ENCODE peak calls at places on chromosomes 5 and 9, in six cellular contexts. One of them, this sample, is unnamed.

GRCh38 chr5:111932628-111933027 is 175.6 kb upstream of the NREP start:
- DNase-seq in activated CD4-positive, CD25-positive, alpha-beta regulatory T cell treated with anti-CD3 and anti-CD28 coated beads, Interleukin-2, amount 50 U/mL, for 72 hours: no peak
- DNase-seq in spleen: no peak
- DNase-seq in hypothalamus: no peak
- DNase-seq in mesendoderm: no peak
- DNase-seq in stimulated activated CD8-positive, alpha-beta memory T cell treated with anti-CD3 and anti-CD28 coated beads, Interleukin-7, amount 100 ng/mL, for 24 hours: no peak
- DNase-seq in this sample: no peak

GRCh38 chr9:27054125-27054524 is 48.7 kb upstream of the LRRC19 start:
- DNase-seq in activated CD4-positive, CD25-positive, alpha-beta regulatory T cell treated with anti-CD3 and anti-CD28 coated beads, Interleukin-2, amount 50 U/mL, for 72 hours: no peak
- DNase-seq in spleen: no peak
- DNase-seq in hypothalamus: no peak
- DNase-seq in mesendoderm: no peak
- DNase-seq in stimulated activated CD8-positive, alpha-beta memory T cell treated with anti-CD3 and anti-CD28 coated beads, Interleukin-7, amount 100 ng/mL, for 24 hours: no peak
- DNase-seq in this sample: no peak

GRCh38 chr5:15168397-15168796 is 296.8 kb upstream of the ANKH start:
- DNase-seq in activated CD4-positive, CD25-positive, alpha-beta regulatory T cell treated with anti-CD3 and anti-CD28 coated beads, Interleukin-2, amount 50 U/mL, for 72 hours: no peak
- DNase-seq in spleen: no peak
- DNase-seq in hypothalamus: no peak
- DNase-seq in mesendoderm: no peak
- DNase-seq in stimulated activated CD8-positive, alpha-beta memory T cell treated with anti-CD3 and anti-CD28 coated beads, Interleukin-7, amount 100 ng/mL, for 24 hours: no peak
- DNase-seq in this sample: no peak

GRCh38 chr9:23447944-23448343 is 378.1 kb downstream of the ELAVL2 start:
- DNase-seq in activated CD4-positive, CD25-positive, alpha-beta regulatory T cell treated with anti-CD3 and anti-CD28 coated beads, Interleukin-2, amount 50 U/mL, for 72 hours: no peak
- DNase-seq in spleen: no peak
- DNase-seq in hypothalamus: no peak
- DNase-seq in mesendoderm: no peak
- DNase-seq in stimulated activated CD8-positive, alpha-beta memory T cell treated with anti-CD3 and anti-CD28 coated beads, Interleukin-7, amount 100 ng/mL, for 24 hours: no peak
- DNase-seq in this sample: no peak

GRCh38 chr5:15821506-15821905 is 321.5 kb downstream of the FBXL7 start:
- DNase-seq in activated CD4-positive, CD25-positive, alpha-beta regulatory T cell treated with anti-CD3 and anti-CD28 coated beads, Interleukin-2, amount 50 U/mL, for 72 hours: no peak
- DNase-seq in spleen: no peak
- DNase-seq in hypothalamus: no peak
- DNase-seq in mesendoderm: peak; percentile 60
- DNase-seq in stimulated activated CD8-positive, alpha-beta memory T cell treated with anti-CD3 and anti-CD28 coated beads, Interleukin-7, amount 100 ng/mL, for 24 hours: no peak
- DNase-seq in this sample: no peak

GRCh38 chr5:173920024-173920753 is 32.0 kb downstream of the CPEB4 start:
- DNase-seq in activated CD4-positive, CD25-positive, alpha-beta regulatory T cell treated with anti-CD3 and anti-CD28 coated beads, Interleukin-2, amount 50 U/mL, for 72 hours: no peak
- DNase-seq in spleen: no peak
- DNase-seq in hypothalamus: no peak
- DNase-seq in mesendoderm: no peak
- DNase-seq in stimulated activated CD8-positive, alpha-beta memory T cell treated with anti-CD3 and anti-CD28 coated beads, Interleukin-7, amount 100 ng/mL, for 24 hours: no peak
- DNase-seq in this sample: no peak

GRCh38 chr5:151904127-151904526 is 20.5 kb downstream of the GLRA1 start:
- DNase-seq in activated CD4-positive, CD25-positive, alpha-beta regulatory T cell treated with anti-CD3 and anti-CD28 coated beads, Interleukin-2, amount 50 U/mL, for 72 hours: no peak
- DNase-seq in spleen: no peak
- DNase-seq in hypothalamus: no peak
- DNase-seq in mesendoderm: no peak
- DNase-seq in stimulated activated CD8-positive, alpha-beta memory T cell treated with anti-CD3 and anti-CD28 coated beads, Interleukin-7, amount 100 ng/mL, for 24 hours: no peak
- DNase-seq in this sample: no peak

GRCh38 chr9:26058111-26058895 is 380.1 kb upstream of the TUSC1 start:
- DNase-seq in activated CD4-positive, CD25-positive, alpha-beta regulatory T cell treated with anti-CD3 and anti-CD28 coated beads, Interleukin-2, amount 50 U/mL, for 72 hours: no peak
- DNase-seq in spleen: no peak
- DNase-seq in hypothalamus: no peak
- DNase-seq in mesendoderm: no peak
- DNase-seq in stimulated activated CD8-positive, alpha-beta memory T cell treated with anti-CD3 and anti-CD28 coated beads, Interleukin-7, amount 100 ng/mL, for 24 hours: no peak
- DNase-seq in this sample: no peak

GRCh38 chr5:121805931-121806330 is 45.8 kb upstream of the FTMT start:
- DNase-seq in activated CD4-positive, CD25-positive, alpha-beta regulatory T cell treated with anti-CD3 and anti-CD28 coated beads, Interleukin-2, amount 50 U/mL, for 72 hours: no peak
- DNase-seq in spleen: no peak
- DNase-seq in hypothalamus: no peak
- DNase-seq in mesendoderm: no peak
- DNase-seq in stimulated activated CD8-positive, alpha-beta memory T cell treated with anti-CD3 and anti-CD28 coated beads, Interleukin-7, amount 100 ng/mL, for 24 hours: no peak
- DNase-seq in this sample: no peak

GRCh38 chr5:21654-22233 is 70.2 kb upstream of the PLEKHG4B start:
- DNase-seq in activated CD4-positive, CD25-positive, alpha-beta regulatory T cell treated with anti-CD3 and anti-CD28 coated beads, Interleukin-2, amount 50 U/mL, for 72 hours: no peak
- DNase-seq in spleen: no peak
- DNase-seq in hypothalamus: no peak
- DNase-seq in mesendoderm: no peak
- DNase-seq in stimulated activated CD8-positive, alpha-beta memory T cell treated with anti-CD3 and anti-CD28 coated beads, Interleukin-7, amount 100 ng/mL, for 24 hours: no peak
- DNase-seq in this sample: no peak

GRCh38 chr9:5459289-5459829 is 9.0 kb downstream of the CD274 start:
- DNase-seq in activated CD4-positive, CD25-positive, alpha-beta regulatory T cell treated with anti-CD3 and anti-CD28 coated beads, Interleukin-2, amount 50 U/mL, for 72 hours: no peak
- DNase-seq in spleen: no peak
- DNase-seq in hypothalamus: no peak
- DNase-seq in mesendoderm: peak; percentile 71
- DNase-seq in stimulated activated CD8-positive, alpha-beta memory T cell treated with anti-CD3 and anti-CD28 coated beads, Interleukin-7, amount 100 ng/mL, for 24 hours: no peak
- DNase-seq in this sample: no peak

GRCh38 chr9:14445946-14446345 is 132.0 kb upstream of the NFIB start:
- DNase-seq in activated CD4-positive, CD25-positive, alpha-beta regulatory T cell treated with anti-CD3 and anti-CD28 coated beads, Interleukin-2, amount 50 U/mL, for 72 hours: no peak
- DNase-seq in spleen: no peak
- DNase-seq in hypothalamus: no peak
- DNase-seq in mesendoderm: no peak
- DNase-seq in stimulated activated CD8-positive, alpha-beta memory T cell treated with anti-CD3 and anti-CD28 coated beads, Interleukin-7, amount 100 ng/mL, for 24 hours: no peak
- DNase-seq in this sample: no peak

GRCh38 chr5:167877924-167878323 is 413.5 kb upstream of the WWC1 start:
- DNase-seq in activated CD4-positive, CD25-positive, alpha-beta regulatory T cell treated with anti-CD3 and anti-CD28 coated beads, Interleukin-2, amount 50 U/mL, for 72 hours: no peak
- DNase-seq in spleen: no peak
- DNase-seq in hypothalamus: no peak
- DNase-seq in mesendoderm: no peak
- DNase-seq in stimulated activated CD8-positive, alpha-beta memory T cell treated with anti-CD3 and anti-CD28 coated beads, Interleukin-7, amount 100 ng/mL, for 24 hours: no peak
- DNase-seq in this sample: no peak

GRCh38 chr5:67648201-67648671 is 451.6 kb upstream of the CD180 start:
- DNase-seq in activated CD4-positive, CD25-positive, alpha-beta regulatory T cell treated with anti-CD3 and anti-CD28 coated beads, Interleukin-2, amount 50 U/mL, for 72 hours: no peak
- DNase-seq in spleen: no peak
- DNase-seq in hypothalamus: no peak
- DNase-seq in mesendoderm: no peak
- DNase-seq in stimulated activated CD8-positive, alpha-beta memory T cell treated with anti-CD3 and anti-CD28 coated beads, Interleukin-7, amount 100 ng/mL, for 24 hours: no peak
- DNase-seq in this sample: no peak

GRCh38 chr9:131490514-131490913 is 12.2 kb upstream of the POMT1 start:
- DNase-seq in activated CD4-positive, CD25-positive, alpha-beta regulatory T cell treated with anti-CD3 and anti-CD28 coated beads, Interleukin-2, amount 50 U/mL, for 72 hours: no peak
- DNase-seq in spleen: no peak
- DNase-seq in hypothalamus: no peak
- DNase-seq in mesendoderm: no peak
- DNase-seq in stimulated activated CD8-positive, alpha-beta memory T cell treated with anti-CD3 and anti-CD28 coated beads, Interleukin-7, amount 100 ng/mL, for 24 hours: no peak
- DNase-seq in this sample: no peak

GRCh38 chr9:74117731-74118130 is 379.4 kb upstream of the RORB start:
- DNase-seq in activated CD4-positive, CD25-positive, alpha-beta regulatory T cell treated with anti-CD3 and anti-CD28 coated beads, Interleukin-2, amount 50 U/mL, for 72 hours: no peak
- DNase-seq in spleen: no peak
- DNase-seq in hypothalamus: no peak
- DNase-seq in mesendoderm: no peak
- DNase-seq in stimulated activated CD8-positive, alpha-beta memory T cell treated with anti-CD3 and anti-CD28 coated beads, Interleukin-7, amount 100 ng/mL, for 24 hours: no peak
- DNase-seq in this sample: no peak

GRCh38 chr5:157172408-157172807 is 6.3 kb upstream of the GARIN3 start:
- DNase-seq in activated CD4-positive, CD25-positive, alpha-beta regulatory T cell treated with anti-CD3 and anti-CD28 coated beads, Interleukin-2, amount 50 U/mL, for 72 hours: peak; percentile 77
- DNase-seq in spleen: peak; percentile 77
- DNase-seq in hypothalamus: no peak
- DNase-seq in mesendoderm: peak; percentile 2
- DNase-seq in stimulated activated CD8-positive, alpha-beta memory T cell treated with anti-CD3 and anti-CD28 coated beads, Interleukin-7, amount 100 ng/mL, for 24 hours: peak; percentile 74
- DNase-seq in this sample: peak; percentile 92

GRCh38 chr5:32471784-32472183 is 27.2 kb upstream of the ZFR start:
- DNase-seq in activated CD4-positive, CD25-positive, alpha-beta regulatory T cell treated with anti-CD3 and anti-CD28 coated beads, Interleukin-2, amount 50 U/mL, for 72 hours: no peak
- DNase-seq in spleen: no peak
- DNase-seq in hypothalamus: no peak
- DNase-seq in mesendoderm: peak; percentile 71
- DNase-seq in stimulated activated CD8-positive, alpha-beta memory T cell treated with anti-CD3 and anti-CD28 coated beads, Interleukin-7, amount 100 ng/mL, for 24 hours: no peak
- DNase-seq in this sample: no peak

GRCh38 chr5:128682669-128683068 is 144.6 kb upstream of the FBN2 start:
- DNase-seq in activated CD4-positive, CD25-positive, alpha-beta regulatory T cell treated with anti-CD3 and anti-CD28 coated beads, Interleukin-2, amount 50 U/mL, for 72 hours: no peak
- DNase-seq in spleen: no peak
- DNase-seq in hypothalamus: no peak
- DNase-seq in mesendoderm: no peak
- DNase-seq in stimulated activated CD8-positive, alpha-beta memory T cell treated with anti-CD3 and anti-CD28 coated beads, Interleukin-7, amount 100 ng/mL, for 24 hours: no peak
- DNase-seq in this sample: no peak

GRCh38 chr5:131488463-131488862 is 146.6 kb downstream of the RAPGEF6 start:
- DNase-seq in activated CD4-positive, CD25-positive, alpha-beta regulatory T cell treated with anti-CD3 and anti-CD28 coated beads, Interleukin-2, amount 50 U/mL, for 72 hours: no peak
- DNase-seq in spleen: no peak
- DNase-seq in hypothalamus: no peak
- DNase-seq in mesendoderm: no peak
- DNase-seq in stimulated activated CD8-positive, alpha-beta memory T cell treated with anti-CD3 and anti-CD28 coated beads, Interleukin-7, amount 100 ng/mL, for 24 hours: no peak
- DNase-seq in this sample: no peak

GRCh38 chr9:101445353-101446029 is 9.9 kb upstream of the ALDOB start:
- DNase-seq in activated CD4-positive, CD25-positive, alpha-beta regulatory T cell treated with anti-CD3 and anti-CD28 coated beads, Interleukin-2, amount 50 U/mL, for 72 hours: no peak
- DNase-seq in spleen: no peak
- DNase-seq in hypothalamus: no peak
- DNase-seq in mesendoderm: no peak
- DNase-seq in stimulated activated CD8-positive, alpha-beta memory T cell treated with anti-CD3 and anti-CD28 coated beads, Interleukin-7, amount 100 ng/mL, for 24 hours: no peak
- DNase-seq in this sample: no peak

GRCh38 chr9:84076359-84076758 is 95.8 kb downstream of the RMI1 start:
- DNase-seq in activated CD4-positive, CD25-positive, alpha-beta regulatory T cell treated with anti-CD3 and anti-CD28 coated beads, Interleukin-2, amount 50 U/mL, for 72 hours: no peak
- DNase-seq in spleen: no peak
- DNase-seq in hypothalamus: no peak
- DNase-seq in mesendoderm: no peak
- DNase-seq in stimulated activated CD8-positive, alpha-beta memory T cell treated with anti-CD3 and anti-CD28 coated beads, Interleukin-7, amount 100 ng/mL, for 24 hours: no peak
- DNase-seq in this sample: no peak

GRCh38 chr5:94385767-94386166 is 232.6 kb downstream of the KIAA0825 start:
- DNase-seq in activated CD4-positive, CD25-positive, alpha-beta regulatory T cell treated with anti-CD3 and anti-CD28 coated beads, Interleukin-2, amount 50 U/mL, for 72 hours: no peak
- DNase-seq in spleen: no peak
- DNase-seq in hypothalamus: no peak
- DNase-seq in mesendoderm: peak; percentile 35
- DNase-seq in stimulated activated CD8-positive, alpha-beta memory T cell treated with anti-CD3 and anti-CD28 coated beads, Interleukin-7, amount 100 ng/mL, for 24 hours: no peak
- DNase-seq in this sample: no peak

GRCh38 chr5:93117753-93118531 is 463.1 kb downstream of the NR2F1-AS1 start:
- DNase-seq in activated CD4-positive, CD25-positive, alpha-beta regulatory T cell treated with anti-CD3 and anti-CD28 coated beads, Interleukin-2, amount 50 U/mL, for 72 hours: no peak
- DNase-seq in spleen: no peak
- DNase-seq in hypothalamus: no peak
- DNase-seq in mesendoderm: no peak
- DNase-seq in stimulated activated CD8-positive, alpha-beta memory T cell treated with anti-CD3 and anti-CD28 coated beads, Interleukin-7, amount 100 ng/mL, for 24 hours: no peak
- DNase-seq in this sample: no peak

GRCh38 chr9:37083654-37084053 is 36.7 kb upstream of the ZCCHC7 start:
- DNase-seq in activated CD4-positive, CD25-positive, alpha-beta regulatory T cell treated with anti-CD3 and anti-CD28 coated beads, Interleukin-2, amount 50 U/mL, for 72 hours: no peak
- DNase-seq in spleen: no peak
- DNase-seq in hypothalamus: no peak
- DNase-seq in mesendoderm: no peak
- DNase-seq in stimulated activated CD8-positive, alpha-beta memory T cell treated with anti-CD3 and anti-CD28 coated beads, Interleukin-7, amount 100 ng/mL, for 24 hours: no peak
- DNase-seq in this sample: no peak

GRCh38 chr9:131500377-131500776 is 2.3 kb upstream of the POMT1 start:
- DNase-seq in activated CD4-positive, CD25-positive, alpha-beta regulatory T cell treated with anti-CD3 and anti-CD28 coated beads, Interleukin-2, amount 50 U/mL, for 72 hours: peak; percentile 63
- DNase-seq in spleen: no peak
- DNase-seq in hypothalamus: no peak
- DNase-seq in mesendoderm: no peak
- DNase-seq in stimulated activated CD8-positive, alpha-beta memory T cell treated with anti-CD3 and anti-CD28 coated beads, Interleukin-7, amount 100 ng/mL, for 24 hours: peak; percentile 33
- DNase-seq in this sample: peak; percentile 34

GRCh38 chr9:88653926-88654325 is 118.9 kb downstream of the NXNL2 start:
- DNase-seq in activated CD4-positive, CD25-positive, alpha-beta regulatory T cell treated with anti-CD3 and anti-CD28 coated beads, Interleukin-2, amount 50 U/mL, for 72 hours: no peak
- DNase-seq in spleen: no peak
- DNase-seq in hypothalamus: no peak
- DNase-seq in mesendoderm: no peak
- DNase-seq in stimulated activated CD8-positive, alpha-beta memory T cell treated with anti-CD3 and anti-CD28 coated beads, Interleukin-7, amount 100 ng/mL, for 24 hours: no peak
- DNase-seq in this sample: no peak

This sample was measured in T-helper 1 cell.